ENCODE peak calls at places on chromosomes 1 and 21, in four cellular contexts. N is heart right ventricle, T is sigmoid colon, K is kidney. W is an unnamed sample.
A peak's percentile ranks its signal among the peaks of the same experiment; 100 is the strongest.

GRCh38 chr1:223834660-223835263 is 11.0 kb downstream of the TP53BP2 start:
- DNase-seq in T (no peak), N (no peak), K (no peak), W (no peak)

GRCh38 chr1:147665521-147665920 is 4.8 kb downstream of the ACP6 start:
- DNase-seq in K (no peak), N (no peak), T (no peak), W (no peak)

GRCh38 chr1:227895828-227896685 is 51.7 kb downstream of the WNT9A start:
- DNase-seq in T (peak; percentile 70), K (peak; percentile 65), N (no peak), W (peak; percentile 15)

GRCh38 chr1:198234511-198235251 is 77.9 kb downstream of the NEK7 start:
- DNase-seq in T (no peak), K (no peak), N (no peak), W (no peak)

GRCh38 chr1:203467550-203467921 is 8.1 kb upstream of the PRELP start:
- DNase-seq in N (peak; percentile 76), T (peak; percentile 94), K (peak; percentile 88), W (no peak)

GRCh38 chr1:42958488-42959317 is at the start of gene SLC2A1:
- DNase-seq in N (peak; percentile 90), T (peak; percentile 95), K (peak; percentile 98), W (peak; percentile 97)

GRCh38 chr1:44485229-44485932 is 80.3 kb downstream of the RNF220 start:
- DNase-seq in K (no peak), T (no peak), N (no peak), W (no peak)

GRCh38 chr21:43269461-43269860 is 100.7 kb downstream of the CRYAA start:
- DNase-seq in N (no peak), K (peak; percentile 62), T (no peak), W (peak; percentile 47)

GRCh38 chr21:17372200-17372599 is 140.6 kb upstream of the CXADR start:
- DNase-seq in N (no peak), T (no peak), K (no peak), W (no peak)

GRCh38 chr1:204410764-204411450 is 710 bp downstream of the PPP1R15B start:
- DNase-seq in N (peak; percentile 58), T (peak; percentile 80), K (no peak), W (no peak)

GRCh38 chr1:179168526-179168925 is 61.0 kb downstream of the ABL2 start:
- DNase-seq in T (no peak), N (no peak), K (no peak), W (no peak)

GRCh38 chr1:150484861-150485260 is 2.4 kb upstream of the TARS2 start:
- DNase-seq in N (no peak), K (no peak), T (no peak), W (no peak)

GRCh38 chr21:21612446-21612845 is 614.2 kb downstream of the NCAM2 start:
- DNase-seq in K (no peak), T (no peak), N (no peak), W (no peak)

GRCh38 chr1:176545034-176545639 is 82.2 kb downstream of the PAPPA2 start:
- DNase-seq in K (no peak), T (no peak), N (no peak), W (no peak)

GRCh38 chr1:3422638-3423037 is 31.8 kb upstream of the ARHGEF16 start:
- DNase-seq in T (no peak), N (no peak), K (no peak), W (no peak)

GRCh38 chr1:3425486-3426215 is 28.8 kb upstream of the ARHGEF16 start:
- DNase-seq in T (no peak), N (peak; percentile 7), K (peak; percentile 69), W (no peak)

GRCh38 chr1:3426956-3427535 is 27.4 kb upstream of the ARHGEF16 start:
- DNase-seq in T (no peak), N (peak; percentile 3), K (peak; percentile 41), W (no peak)

GRCh38 chr1:3423245-3423829 is 31.1 kb upstream of the ARHGEF16 start:
- DNase-seq in K (peak; percentile 88), N (peak; percentile 88), T (no peak), W (no peak)

DNA sequence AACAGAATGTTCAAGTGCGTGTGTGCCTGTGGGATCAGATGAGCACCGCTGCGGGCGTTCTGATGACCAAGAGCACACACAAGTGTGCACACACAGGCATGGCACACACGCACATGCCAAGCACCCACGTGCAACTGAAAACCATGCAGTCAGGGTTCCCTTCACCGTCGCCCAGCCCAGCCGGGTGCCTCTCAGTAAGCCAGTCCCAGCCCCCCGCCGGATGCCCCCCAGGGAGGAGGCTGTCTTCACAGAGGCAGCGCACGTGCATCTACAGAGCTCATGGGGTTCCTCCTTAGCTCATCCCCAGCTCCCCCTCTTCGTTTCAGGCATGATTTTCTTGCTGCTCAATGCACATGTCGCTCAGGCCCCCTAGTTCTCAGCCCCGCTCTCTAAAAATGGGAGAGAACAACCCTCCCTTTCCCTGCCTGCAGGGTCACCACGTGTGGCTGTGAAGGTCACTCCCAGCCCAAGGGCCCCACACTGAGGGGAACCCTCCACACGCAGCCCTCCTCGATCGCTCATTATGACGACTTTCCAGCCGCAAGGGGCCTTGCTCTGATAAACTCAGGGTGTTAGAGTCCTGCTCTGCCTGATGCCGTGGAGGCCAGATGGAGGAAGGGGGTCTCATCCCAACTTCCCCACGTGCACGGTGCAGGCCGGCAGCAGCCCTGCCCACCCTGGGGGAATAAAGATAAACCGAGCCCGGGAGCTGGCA is 30.4 kb upstream of the ARHGEF16 start:
- DNase-seq in T (no peak), K (peak; percentile 55), N (no peak), W (no peak)
- H3K4me1 ChIP-seq in T (no peaks in the 10 kb centered on the region), K (peaks cover 4% of the 10 kb centered on the region), N (peaks cover 14% of the 10 kb centered on the region), W (no peaks in the 10 kb centered on the region)

GRCh38 chr1:39266792-39267191 is 62.3 kb downstream of the MACF1 start:
- DNase-seq in N (no peak), K (no peak), T (no peak), W (no peak)
- H3K27ac ChIP-seq in N (no peak overlapping the region), K (no peak overlapping the region), T (peak overlapping the region; percentile 87), W (no peak overlapping the region)

DNA sequence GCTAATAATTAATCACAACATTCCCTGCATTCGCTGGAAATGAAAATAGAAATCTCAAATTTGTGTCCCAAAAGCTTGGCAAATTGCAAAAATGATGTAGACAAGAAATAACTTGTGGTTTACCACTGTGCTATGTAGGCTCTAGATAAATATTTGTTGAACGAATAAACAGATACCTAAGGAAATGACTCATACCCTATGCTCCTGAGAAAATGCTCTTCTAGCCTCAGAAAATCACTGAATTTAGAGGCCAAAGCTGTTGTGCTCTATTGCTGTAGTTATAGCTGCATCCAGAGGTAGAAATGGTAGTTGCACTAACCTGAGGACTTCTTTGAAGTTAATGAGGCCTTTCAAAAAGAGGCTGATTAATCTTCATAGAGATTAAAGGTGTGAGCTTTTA is 142.0 kb upstream of the ZNHIT6 start:
- DNase-seq in N (no peak), K (no peak), T (no peak), W (no peak)
- H3K4me3 ChIP-seq in N (no peak overlapping the region), K (no peak overlapping the region), T (no peak overlapping the region), W (no peak overlapping the region)

GRCh38 chr1:1847501-1848289 is 43.2 kb downstream of the GNB1 start:
- DNase-seq in N (no peak), T (no peak), K (no peak), W (peak; percentile 2)
- H3K4me1 ChIP-seq in N (peaks cover 73% of the 10 kb centered on the region), T (peaks cover 52% of the 10 kb centered on the region), K (no peaks in the 10 kb centered on the region), W (no peaks in the 10 kb centered on the region)

DNA sequence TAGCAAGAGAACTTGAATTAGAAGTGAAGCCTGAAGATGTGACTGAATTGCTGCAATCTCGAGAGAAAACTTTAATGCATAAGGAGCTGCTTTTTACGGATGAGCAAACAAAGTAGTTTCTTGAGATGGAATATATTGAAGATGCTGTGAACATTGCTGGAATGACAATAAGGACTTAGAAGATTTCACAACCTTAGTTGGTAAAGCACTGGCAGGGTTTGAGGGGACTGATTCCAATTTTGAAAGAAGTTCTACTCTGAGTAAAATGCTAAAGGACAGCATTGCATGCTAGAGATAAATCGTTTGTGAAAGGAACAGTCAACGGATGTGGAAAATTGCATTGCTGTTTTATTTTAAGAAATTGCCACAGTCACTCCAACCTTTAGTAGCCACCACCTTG is 69.5 kb downstream of the GDAP2 start:
- DNase-seq in T (no peak), N (no peak), K (no peak), W (no peak)
- H3K27ac ChIP-seq in T (no peak overlapping the region), N (no peak overlapping the region), K (no peak overlapping the region), W (no peak overlapping the region)

W was measured in RWPE2.